ENCODE peak calls at places on chromosomes 7 and 10, in nine cellular contexts. T is aorta; O is activated T-helper 1 cell treated with anti-CD3 and anti-CD28 coated beads, Interleukin-2, amount 50 U/mL, for 16 hours; W is CD4-positive, CD25-positive, alpha-beta regulatory T cell; U is epithelial cell of esophagus; P is renal cortical epithelial cell; N is Panc1; Z is NT2/D1; H is stimulated activated CD4-positive, alpha-beta T cell treated with anti-CD3 and anti-CD28 coated beads, Interleukin-2, amount 100 ng/mL, for 48 hours. Q is an unnamed sample.

GRCh38 chr7:50687575-50688261 is 95.0 kb downstream of the GRB10 start:
- DNase-seq in P (no peak), H (no peak), N (no peak), Z (no peak), T (no peak), O (no peak), W (no peak), U (no peak), Q (no peak)

GRCh38 chr7:130266258-130266960 is at the start of gene CPA2:
- DNase-seq in T (no peak), N (no peak), P (no peak), W (no peak), O (no peak), U (no peak), Z (no peak), H (no peak), Q (no peak)

GRCh38 chr7:98204670-98205069 is 6.6 kb upstream of the BHLHA15 start:
- DNase-seq in U (no peak), O (no peak), W (no peak), Z (no peak), N (no peak), H (no peak), P (no peak), T (no peak), Q (no peak)

GRCh38 chr10:51215956-51216834 is 141.9 kb downstream of the PRKG1 start:
- DNase-seq in Z (no peak), P (no peak), W (no peak), U (no peak), T (no peak), O (no peak), N (no peak), H (no peak), Q (no peak)

GRCh38 chr7:150359918-150360681 is 8.5 kb upstream of the REPIN1 start:
- DNase-seq in H (no peak), N (no peak), P (no peak), U (no peak), Z (no peak), T (no peak), O (no peak), W (no peak), Q (no peak)

GRCh38 chr10:99945286-99945685 is 64.5 kb downstream of the DNMBP start:
- DNase-seq in P (peak; percentile 81), N (no peak), Z (no peak), W (no peak), U (peak; percentile 72), T (peak; percentile 53), H (no peak), O (no peak), Q (no peak)

GRCh38 chr10:101079874-101080273 is 18.1 kb downstream of the KAZALD1 start:
- DNase-seq in T (no peak), H (no peak), U (no peak), Z (no peak), W (no peak), N (no peak), O (no peak), P (no peak), Q (no peak)

GRCh38 chr7:7944619-7945282 is 23.8 kb upstream of the GLCCI1 start:
- DNase-seq in T (no peak), W (peak; percentile 68), O (peak; percentile 12), H (peak; percentile 20), P (no peak), N (no peak), Z (no peak), U (peak; percentile 43), Q (no peak)

GRCh38 chr7:84913731-84914130 is 273.1 kb downstream of the SEMA3D start:
- DNase-seq in H (no peak), P (no peak), Z (no peak), T (no peak), O (no peak), U (peak; percentile 35), W (no peak), N (no peak), Q (no peak)

GRCh38 chr7:231030-231857 is 38.9 kb downstream of the FAM20C start:
- DNase-seq in Z (no peak), O (no peak), N (no peak), W (no peak), T (no peak), U (no peak), P (no peak), H (no peak), Q (no peak)

GRCh38 chr10:43607199-43607573 is 948 bp downstream of the ZNF485 start:
- DNase-seq in P (no peak), H (no peak), U (no peak), T (no peak), Z (no peak), O (no peak), N (no peak), W (no peak), Q (no peak)

GRCh38 chr7:7524121-7524520 is 11.6 kb downstream of the COL28A1 start:
- DNase-seq in H (no peak), W (no peak), O (no peak), U (no peak), N (no peak), P (no peak), T (no peak), Z (no peak), Q (no peak)

GRCh38 chr10:11402392-11402791 is 209.1 kb downstream of the USP6NL start:
- DNase-seq in W (no peak), U (no peak), N (no peak), H (no peak), T (no peak), Z (no peak), P (no peak), O (no peak), Q (no peak)

GRCh38 chr7:80721880-80722595 is 83.6 kb downstream of the CD36 start:
- DNase-seq in W (no peak), N (peak; percentile 78), H (no peak), T (no peak), P (peak; percentile 95), Z (no peak), O (no peak), U (peak; percentile 87), Q (peak; percentile 37)

GRCh38 chr10:131233611-131234258 is 77.8 kb downstream of the TCERG1L start:
- DNase-seq in H (no peak), P (no peak), Z (no peak), W (no peak), U (no peak), O (no peak), T (no peak), N (no peak), Q (no peak)

GRCh38 chr7:30682131-30683083 is at the start of gene CRHR2:
- DNase-seq in U (no peak), Z (no peak), T (no peak), W (peak; percentile 36), H (peak; percentile 18), P (no peak), N (no peak), O (no peak), Q (no peak)

GRCh38 chr10:29642996-29643395 is 8.2 kb upstream of the SVIL start:
- DNase-seq in U (no peak), W (no peak), O (no peak), Z (no peak), N (no peak), T (no peak), P (peak; percentile 34), H (no peak), Q (no peak)

GRCh38 chr7:152462995-152463713 is 27.4 kb upstream of the KMT2C start:
- DNase-seq in N (no peak), U (peak; percentile 36), T (no peak), W (no peak), P (peak; percentile 50), H (no peak), O (no peak), Z (peak; percentile 38), Q (no peak)